ENCODE peak calls at places on chromosomes 6 and 20, in seven cellular contexts. W is Peyer's patch, K is psoas muscle, Q is A549, O is choroid plexus epithelial cell, U is AG04450, F is cardiac muscle cell. R is an unnamed sample.

GRCh38 chr20:19269737-19270325 is 57.4 kb downstream of the SLC24A3 start:
- DNase-seq in W (no peak), K (no peak), Q (no peak), O (peak), U (no peak), F (no peak), R (peak)

GRCh38 chr6:40848038-40848437 is 191.0 kb downstream of the UNC5CL start:
- DNase-seq in W (no peak), K (no peak), Q (no peak), O (no peak), U (no peak), F (no peak), R (no peak)

GRCh38 chr6:151452750-151453427 is 963 bp upstream of the RMND1 start:
- DNase-seq in W (peak), K (peak), Q (no peak), O (peak), U (no peak), F (peak), R (no peak)

GRCh38 chr6:14921878-14922277 is 324.0 kb upstream of the JARID2 start:
- DNase-seq in W (peak), K (no peak), Q (no peak), O (no peak), U (no peak), F (no peak), R (no peak)

GRCh38 chr20:41837669-41838224 is 219.6 kb upstream of the CHD6 start:
- DNase-seq in W (no peak), K (no peak), Q (no peak), O (no peak), U (no peak), F (no peak), R (no peak)

GRCh38 chr20:38290829-38291581 is 13.0 kb upstream of the BPI start:
- DNase-seq in W (peak), K (peak), Q (peak), O (peak), U (peak), F (no peak), R (no peak)

GRCh38 chr20:45419188-45420091 is 3.5 kb downstream of the PIGT start:
- DNase-seq in W (peak), K (peak), Q (peak), O (peak), U (peak), F (no peak), R (peak)

GRCh38 chr6:111722220-111722731 is 116.6 kb upstream of the TRAF3IP2 start:
- DNase-seq in W (no peak), K (no peak), Q (no peak), O (peak), U (peak), F (no peak), R (peak)

GRCh38 chr6:124963416-124964083 is 1.3 kb downstream of the RNF217 start:
- DNase-seq in W (no peak), K (peak), Q (no peak), O (peak), U (peak), F (peak), R (no peak)

GRCh38 chr20:17683218-17684076 is 1.4 kb upstream of the RRBP1 start:
- DNase-seq in W (no peak), K (no peak), Q (no peak), O (no peak), U (no peak), F (no peak), R (no peak)

GRCh38 chr6:158172001-158172400 is 3.9 kb downstream of the GTF2H5 start:
- DNase-seq in W (no peak), K (no peak), Q (no peak), O (no peak), U (no peak), F (no peak), R (no peak)

GRCh38 chr6:26003102-26003694 is 40.6 kb downstream of the TRIM38 start:
- DNase-seq in W (peak), K (peak), Q (peak), O (peak), U (no peak), F (peak), R (no peak)

GRCh38 chr6:33822575-33823395 is 19.0 kb upstream of the MLN start:
- DNase-seq in W (no peak), K (no peak), Q (peak), O (peak), U (no peak), F (peak), R (no peak)

DNA sequence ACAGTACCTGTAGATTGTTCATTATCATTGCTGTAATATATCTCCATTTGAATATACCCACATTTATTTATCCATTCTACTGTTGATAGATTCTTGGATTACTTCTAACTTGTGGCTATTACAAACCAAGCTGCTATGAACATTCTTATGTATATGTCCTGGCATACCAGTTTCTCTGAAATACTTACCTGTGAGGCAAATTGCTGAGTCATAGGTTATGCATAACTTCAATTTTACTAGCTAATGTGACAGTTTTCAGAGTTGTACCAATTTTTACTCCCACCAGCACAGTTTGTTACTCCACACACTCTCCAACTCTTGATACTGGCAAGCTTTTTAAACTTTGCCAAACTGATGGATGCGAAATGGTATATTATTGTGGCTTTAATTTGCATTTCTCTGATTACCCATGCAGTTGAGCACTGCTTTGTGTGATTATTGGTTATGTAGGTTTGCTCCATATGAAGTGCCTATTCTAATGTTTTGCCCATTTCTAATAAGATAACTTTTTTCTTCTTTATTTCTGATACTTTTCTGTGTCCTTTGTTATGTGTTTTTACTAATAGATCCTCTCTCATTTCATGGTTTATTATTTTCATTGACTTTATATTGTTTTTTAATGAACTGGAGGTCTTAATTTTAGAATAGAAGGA is 62.8 kb upstream of the SDHAF4 start:
- DNase-seq in W (no peak), K (no peak), Q (no peak), O (no peak), U (no peak), F (no peak), R (no peak)
- TF ChIP-seq CTCF in W (no peak), K (no peak), Q (no peak), O (no peak), U (no peak), F (no peak), R (no peak)

DNA sequence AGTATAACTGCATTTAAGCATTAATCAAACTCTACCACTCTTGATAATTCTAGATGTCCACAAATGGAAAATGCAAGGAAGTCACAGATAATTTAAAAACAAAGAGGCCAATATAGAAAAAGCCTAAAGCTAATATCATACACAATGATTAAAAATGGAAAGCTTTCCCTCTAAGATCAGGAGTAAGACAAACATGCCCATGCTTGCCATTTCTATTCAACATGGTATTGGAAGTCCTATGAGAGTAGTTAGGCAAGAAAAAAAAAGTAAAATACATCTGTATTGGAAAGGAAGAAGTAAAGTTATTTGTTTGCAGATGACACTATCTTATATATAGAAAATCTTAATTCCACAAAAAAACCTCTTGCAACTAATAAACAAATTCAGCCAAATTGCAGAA is 164.6 kb upstream of the FERMT1 start:
- DNase-seq in W (no peak), K (no peak), Q (no peak), O (no peak), U (no peak), F (no peak), R (no peak)
- TF ChIP-seq CTCF in W (no peak), K (no peak), Q (no peak), O (no peak), U (no peak), F (no peak), R (no peak)

DNA sequence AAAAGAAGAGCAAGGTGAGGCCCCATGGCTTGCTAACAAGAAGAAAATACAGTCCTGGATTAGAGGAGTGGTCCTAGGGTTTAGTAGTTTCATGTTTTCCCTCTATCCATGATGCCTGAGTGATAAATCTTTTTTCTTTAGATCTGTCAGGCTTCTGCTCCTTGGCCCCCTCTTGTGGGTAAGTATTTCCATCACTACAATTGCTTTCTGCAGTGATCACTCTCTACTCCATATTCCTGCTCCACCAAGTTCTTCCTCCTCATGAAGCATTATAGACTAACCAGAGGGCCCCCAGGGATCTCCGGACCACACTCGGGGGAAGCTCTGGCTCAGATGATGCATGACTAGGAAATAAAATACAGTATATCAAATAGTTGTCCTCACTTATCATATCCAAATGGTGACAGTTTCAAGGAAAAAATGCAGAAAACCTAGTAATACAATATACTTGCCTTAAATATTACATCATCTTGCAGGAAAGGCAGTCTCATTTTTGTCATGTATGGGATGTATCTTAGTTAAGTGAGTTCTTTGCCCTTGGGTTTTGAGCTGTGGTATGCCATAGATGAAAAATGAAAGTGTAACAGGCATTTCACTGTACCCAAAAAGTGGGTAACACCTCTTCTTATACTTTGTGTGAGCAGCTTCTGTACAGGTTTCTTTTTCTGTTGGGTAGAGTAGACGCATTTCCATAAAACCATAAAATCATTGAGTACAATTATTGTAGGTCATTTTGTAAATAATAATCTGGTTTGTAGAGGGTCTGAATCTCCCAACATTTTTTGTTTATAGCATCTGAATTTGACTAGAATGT is 200.9 kb upstream of the EYA4 start:
- DNase-seq in W (no peak), K (no peak), Q (peak), O (peak), U (no peak), F (peak), R (peak)
- TF ChIP-seq CTCF in W (no peak), K (peak), Q (peak), O (peak), U (peak), F (peak), R (peak)

GRCh38 chr20:32229351-32229750 is 21.7 kb downstream of the POFUT1 start:
- DNase-seq in W (no peak), K (no peak), Q (no peak), O (no peak), U (no peak), F (no peak), R (no peak)
- TF ChIP-seq CTCF in W (no peak), K (no peak), Q (no peak), O (no peak), U (no peak), F (no peak), R (no peak)

R was measured in AG09319.